ENCODE peak calls at places on chromosomes 11 and 22, in four cellular contexts. I is astrocyte of the spinal cord, O is AG10803, Q is spleen. U is an unnamed sample.

GRCh38 chr11:9831122-9831521 is 167.2 kb downstream of the SWAP70 start:
- DNase-seq in O (no peak), Q (no peak), I (no peak), U (no peak)

GRCh38 chr22:46746192-46746591 is 8.1 kb upstream of the CERK start:
- DNase-seq in Q (no peak), O (no peak), I (no peak), U (no peak)

GRCh38 chr22:39308614-39309363 is 10.6 kb downstream of the RPL3 start:
- DNase-seq in Q (peak; percentile 74), O (peak; percentile 95), I (peak; percentile 96), U (peak; percentile 99)

GRCh38 chr11:85752890-85753581 is 57.9 kb downstream of the SYTL2 start:
- DNase-seq in Q (peak; percentile 80), O (no peak), I (no peak), U (no peak)

GRCh38 chr22:20258584-20259335 is 9.4 kb downstream of the RTN4R start:
- DNase-seq in Q (no peak), I (no peak), O (no peak), U (no peak)

GRCh38 chr11:12086271-12087074 is 23.9 kb upstream of the MICAL2 start:
- DNase-seq in I (peak; percentile 96), O (peak; percentile 98), Q (no peak), U (peak; percentile 92)

GRCh38 chr22:20080445-20080775 is 369 bp downstream of the DGCR8 start:
- DNase-seq in O (peak; percentile 49), Q (peak; percentile 94), I (peak; percentile 51), U (peak; percentile 41)

GRCh38 chr22:26553056-26553752 is 36.7 kb downstream of the TPST2 start:
- DNase-seq in Q (no peak), O (peak; percentile 92), I (peak; percentile 85), U (peak; percentile 84)

GRCh38 chr22:49966716-49967332 is 6.3 kb downstream of the PIM3 start:
- DNase-seq in O (peak; percentile 59), Q (peak; percentile 91), I (no peak), U (peak; percentile 53)

GRCh38 chr11:34480339-34480738 is 33.3 kb downstream of the ELF5 start:
- DNase-seq in O (no peak), I (no peak), Q (no peak), U (peak; percentile 38)

GRCh38 chr11:60847281-60847680 is 5.4 kb downstream of the CCDC86 start:
- DNase-seq in O (no peak), Q (no peak), I (peak; percentile 83), U (peak; percentile 62)

GRCh38 chr11:45041556-45041955 is 90.9 kb upstream of the TP53I11 start:
- DNase-seq in Q (no peak), I (no peak), O (no peak), U (no peak)

GRCh38 chr11:102287963-102288744 is 29.1 kb upstream of the BIRC3 start:
- DNase-seq in I (peak; percentile 77), Q (no peak), O (peak; percentile 78), U (peak; percentile 85)

GRCh38 chr11:120400564-120401364 is 64.6 kb downstream of the ARHGEF12 start:
- DNase-seq in Q (no peak), I (peak; percentile 98), O (peak; percentile 94), U (peak; percentile 99)

GRCh38 chr11:27055065-27055682 is 14.6 kb downstream of the BBOX1 start:
- DNase-seq in Q (no peak), O (peak; percentile 20), I (peak; percentile 76), U (peak; percentile 80)

GRCh38 chr11:5596611-5597201 is at the start of gene TRIM6:
- DNase-seq in Q (peak; percentile 84), I (peak; percentile 53), O (peak; percentile 50), U (peak; percentile 59)

GRCh38 chr22:25018009-25018408 is 65.5 kb downstream of the KIAA1671 start:
- DNase-seq in I (no peak), O (no peak), Q (no peak), U (no peak)

GRCh38 chr22:32815943-32816342 is 14.4 kb downstream of the TIMP3 start:
- DNase-seq in I (no peak), O (no peak), Q (no peak), U (no peak)

GRCh38 chr22:19606332-19607197 is 82.4 kb upstream of the CLDN5 start:
- DNase-seq in O (no peak), Q (no peak), I (no peak), U (no peak)

GRCh38 chr11:75164318-75164827 is 13.5 kb downstream of the SLCO2B1 start:
- DNase-seq in O (no peak), Q (no peak), I (no peak), U (no peak)

GRCh38 chr22:46053563-46054090 is 76.7 kb upstream of the WNT7B start:
- DNase-seq in I (peak; percentile 61), Q (peak; percentile 94), O (peak; percentile 64), U (peak; percentile 57)

GRCh38 chr22:39815882-39816395 is 77.6 kb downstream of the ENTHD1 start:
- DNase-seq in Q (no peak), O (peak; percentile 36), I (no peak), U (no peak)

GRCh38 chr11:57792060-57792541 is 30.5 kb downstream of the CTNND1 start:
- DNase-seq in O (peak; percentile 29), Q (peak; percentile 96), I (peak; percentile 39), U (peak; percentile 66)

GRCh38 chr11:96267490-96268010 is 75.4 kb downstream of the MAML2 start:
- DNase-seq in Q (no peak), O (no peak), I (no peak), U (peak; percentile 18)

GRCh38 chr11:100870138-100870537 is 183.1 kb downstream of the ARHGAP42 start:
- DNase-seq in Q (no peak), O (no peak), I (no peak), U (no peak)

GRCh38 chr11:109680127-109680526 is 258.1 kb downstream of the C11orf87 start:
- DNase-seq in O (peak; percentile 15), I (peak; percentile 21), Q (no peak), U (peak; percentile 64)

GRCh38 chr11:22634897-22635629 is 9.4 kb upstream of the FANCF start:
- DNase-seq in I (peak; percentile 43), Q (peak; percentile 40), O (no peak), U (peak; percentile 71)

GRCh38 chr22:17846326-17846992 is 72.2 kb upstream of the BID start:
- DNase-seq in O (peak; percentile 72), Q (no peak), I (no peak), U (no peak)

DNA sequence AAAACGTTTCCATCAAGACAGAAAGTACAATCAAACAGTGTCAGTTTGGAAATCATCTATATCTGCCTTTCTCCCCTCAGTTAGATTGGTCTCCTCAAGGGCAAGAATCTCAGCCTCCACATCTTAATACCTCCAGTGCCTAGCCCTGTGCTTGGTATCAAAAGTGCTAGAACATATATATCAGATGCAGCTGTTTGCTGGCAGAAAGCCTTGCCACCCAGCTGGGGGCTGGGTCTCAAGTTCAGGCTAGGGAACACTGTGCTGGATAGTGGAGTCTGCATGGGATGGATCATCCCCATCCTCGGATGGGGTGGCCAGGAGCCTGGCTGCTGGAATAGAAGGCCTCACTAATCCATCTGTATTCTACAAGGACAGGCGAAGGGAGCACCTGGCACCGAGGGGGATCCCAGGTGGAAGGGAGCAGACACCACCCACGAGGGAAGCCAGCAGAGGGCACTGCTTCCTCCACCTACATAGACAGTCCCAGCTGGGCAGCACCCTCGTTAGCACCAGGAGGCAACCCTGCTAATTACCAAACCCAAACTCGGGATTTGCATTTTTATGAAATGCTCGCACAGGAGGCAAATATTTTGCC is 602.2 kb downstream of the BUD13 start:
- DNase-seq in Q (no peak), I (no peak), O (no peak), U (no peak)
- TF ChIP-seq CTCF in Q (no peak), I (no peak), O (no peak), U (no peak)

DNA sequence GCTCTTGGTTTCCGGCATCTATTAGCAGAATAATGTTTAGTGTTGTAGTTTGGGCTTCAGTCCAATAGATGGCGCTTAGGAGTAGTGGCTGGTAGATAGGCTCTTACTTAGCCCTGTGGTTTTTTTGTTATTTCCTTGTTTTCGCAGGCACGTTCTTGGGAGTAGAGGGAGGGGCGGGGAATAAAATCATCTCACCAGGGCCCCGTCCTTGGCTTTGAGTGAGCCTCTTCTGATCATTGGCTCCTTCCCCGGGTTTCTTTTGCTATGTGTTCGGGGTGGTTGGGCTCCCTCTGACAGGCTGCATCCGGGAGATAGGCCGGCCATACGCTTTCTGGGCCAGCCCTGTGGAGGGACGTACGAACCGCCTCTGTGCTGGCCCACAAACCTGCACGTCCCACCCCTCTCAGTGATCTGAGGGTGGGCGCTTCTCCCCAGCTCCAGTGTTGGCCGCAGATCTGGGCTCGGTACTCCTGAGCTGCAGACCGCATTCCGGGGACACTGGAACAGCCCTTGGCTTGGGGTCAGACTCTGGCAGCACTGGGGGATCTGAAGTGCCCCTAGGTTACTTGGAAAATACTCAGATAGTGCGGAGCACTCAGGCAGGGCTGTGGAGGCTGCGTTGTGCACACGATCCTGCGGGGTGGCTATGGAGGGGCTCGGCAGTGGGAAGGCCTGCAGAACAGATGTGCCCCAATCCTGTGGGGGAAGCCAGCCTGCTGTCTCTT is 217.0 kb downstream of the DYNC2H1 start:
- DNase-seq in Q (peak; percentile 75), O (peak; percentile 95), I (peak; percentile 82), U (peak; percentile 91)
- H3K4me3 ChIP-seq in Q (no peak overlapping the region), O (peak overlapping the region; percentile 28), I (no peak overlapping the region), U (no peak overlapping the region)

GRCh38 chr11:63670738-63671321 is 346 bp downstream of the ATL3 start:
- DNase-seq in O (no peak), I (no peak), Q (peak; percentile 90), U (no peak)
- TF ChIP-seq CTCF in O (peak; percentile 39), I (peak; percentile 56), Q (peak; percentile 48), U (peak; percentile 45)

DNA sequence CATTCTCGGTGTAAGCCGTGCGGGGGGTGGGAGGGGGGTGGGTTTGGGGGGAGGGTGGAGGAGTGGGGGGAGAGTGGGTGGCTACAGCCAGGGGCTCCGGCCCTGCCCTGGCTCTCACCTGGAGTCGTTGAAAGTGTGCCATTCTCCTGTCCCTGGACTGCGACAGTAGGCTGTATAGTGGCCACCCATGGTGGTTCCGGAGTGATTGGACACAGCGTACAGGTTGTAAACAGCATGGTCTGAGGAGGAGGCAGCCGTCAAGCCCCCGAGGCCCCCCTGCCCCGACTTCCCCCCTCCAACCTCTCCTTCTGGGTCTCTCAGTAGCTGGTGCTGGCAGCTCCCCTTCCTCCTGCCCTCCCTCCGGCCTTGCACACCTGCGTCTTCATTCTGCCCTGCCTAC is 10.6 kb upstream of the MFRP start:
- DNase-seq in I (no peak), O (no peak), Q (no peak), U (no peak)
- H3K4me3 ChIP-seq in I (peak overlapping the region; percentile 46), O (peak overlapping the region; percentile 72), Q (no peak overlapping the region), U (peak overlapping the region; percentile 48)

GRCh38 chr11:66905631-66906030 is 48.8 kb downstream of the LRFN4 start:
- DNase-seq in O (no peak), I (no peak), Q (no peak), U (no peak)

GRCh38 chr11:66904981-66905521 is 48.2 kb downstream of the LRFN4 start:
- DNase-seq in O (no peak), I (no peak), Q (no peak), U (no peak)

GRCh38 chr11:66907751-66908173 is 50.4 kb downstream of the PC start:
- DNase-seq in Q (no peak), I (no peak), O (no peak), U (peak; percentile 60)

GRCh38 chr11:66904561-66904960 is 47.7 kb downstream of the LRFN4 start:
- DNase-seq in I (peak; percentile 62), Q (no peak), O (no peak), U (peak; percentile 62)

GRCh38 chr11:66906077-66906929 is 49.4 kb downstream of the LRFN4 start:
- DNase-seq in I (no peak), O (peak; percentile 24), Q (no peak), U (peak; percentile 64)
- TF ChIP-seq CTCF in I (no peak), O (no peak), Q (no peak), U (no peak)